ENCODE peak calls at places on chromosomes 3 and 15, in four cellular contexts. P is amniotic stem cell, Z is skeletal muscle cell, Q is K562. Y is an unnamed sample.

GRCh38 chr3:174620855-174621457 is 238.2 kb upstream of the NAALADL2 start:
- DNase-seq in Q (no peak), P (no peak), Z (no peak), Y (no peak)

GRCh38 chr3:171844873-171845272 is 1.7 kb downstream of the TMEM212 start:
- DNase-seq in P (no peak), Z (no peak), Q (no peak), Y (no peak)

GRCh38 chr3:175430975-175431374 is 571.8 kb downstream of the NAALADL2 start:
- DNase-seq in Q (no peak), P (no peak), Z (no peak), Y (no peak)

GRCh38 chr3:119937229-119937628 is 155.3 kb downstream of the NR1I2 start:
- DNase-seq in Q (no peak), P (no peak), Z (no peak), Y (no peak)

GRCh38 chr15:50051811-50052419 is 67.1 kb downstream of the ATP8B4 start:
- DNase-seq in Q (peak; percentile 19), P (peak; percentile 67), Z (peak; percentile 74), Y (peak; percentile 61)

GRCh38 chr15:85689729-85690128 is 105.0 kb downstream of the KLHL25 start:
- DNase-seq in Q (no peak), Z (peak; percentile 51), P (no peak), Y (peak; percentile 44)

GRCh38 chr3:100073555-100074307 is 40.6 kb downstream of the FILIP1L start:
- DNase-seq in P (peak; percentile 28), Q (no peak), Z (peak; percentile 84), Y (peak; percentile 95)

GRCh38 chr15:58424722-58425121 is 7.1 kb upstream of the LIPC start:
- DNase-seq in Z (no peak), P (no peak), Q (no peak), Y (no peak)

GRCh38 chr15:40098489-40099261 is 10.0 kb downstream of the BMF start:
- DNase-seq in Z (no peak), Q (peak; percentile 67), P (peak; percentile 85), Y (peak; percentile 93)

GRCh38 chr3:119636194-119636593 is 24.2 kb downstream of the POPDC2 start:
- DNase-seq in P (no peak), Z (no peak), Q (no peak), Y (no peak)

GRCh38 chr3:23968467-23969184 is 23.5 kb downstream of the NR1D2 start:
- DNase-seq in Z (no peak), Q (no peak), P (no peak), Y (no peak)

GRCh38 chr3:156409694-156410093 is 145.2 kb downstream of the SSR3 start:
- DNase-seq in P (no peak), Z (no peak), Q (no peak), Y (no peak)

GRCh38 chr3:85790445-85791030 is 831.7 kb downstream of the CADM2 start:
- DNase-seq in Q (no peak), P (no peak), Z (no peak), Y (no peak)

GRCh38 chr15:101138913-101139880 is 112.7 kb downstream of the CHSY1 start:
- DNase-seq in P (no peak), Q (no peak), Z (peak; percentile 69), Y (no peak)

GRCh38 chr3:16486201-16486600 is 27.3 kb downstream of the RFTN1 start:
- DNase-seq in Q (no peak), P (no peak), Z (no peak), Y (no peak)

GRCh38 chr15:98771444-98772059 is 123.2 kb downstream of the IGF1R start:
- DNase-seq in Q (no peak), Z (no peak), P (no peak), Y (no peak)

GRCh38 chr15:39391230-39391629 is 189.6 kb upstream of the THBS1 start:
- DNase-seq in Q (no peak), P (no peak), Z (no peak), Y (no peak)

GRCh38 chr3:46080124-46080991 is 53.1 kb upstream of the XCR1 start:
- DNase-seq in Q (no peak), Z (no peak), P (no peak), Y (no peak)

GRCh38 chr15:57301307-57301706 is 75.0 kb upstream of the CGNL1 start:
- DNase-seq in P (no peak), Q (no peak), Z (no peak), Y (no peak)

GRCh38 chr3:122799322-122799721 is 4.5 kb downstream of the SLC49A4 start:
- DNase-seq in Z (no peak), P (no peak), Q (no peak), Y (no peak)

GRCh38 chr3:142873569-142873968 is 15.3 kb downstream of the PCOLCE2 start:
- DNase-seq in P (no peak), Q (no peak), Z (no peak), Y (no peak)

GRCh38 chr15:77013786-77014136 is 18.8 kb downstream of the PSTPIP1 start:
- DNase-seq in P (no peak), Z (no peak), Q (no peak), Y (no peak)

GRCh38 chr3:123423026-123423425 is 25.9 kb downstream of the ADCY5 start:
- DNase-seq in P (no peak), Q (no peak), Z (no peak), Y (no peak)

Y was measured in AG04450.